ENCODE peak calls at places on chromosome 10, in nine cellular contexts. One of them, this sample, is unnamed.

GRCh38 chr10:34815174-34816066 is at the start of gene PARD3:
- DNase-seq in heart right ventricle: peak
- DNase-seq in adipocyte: peak
- DNase-seq in Caco-2: peak
- DNase-seq in ELR: peak
- DNase-seq in activated CD4-positive, alpha-beta T cell treated with anti-CD3 and anti-CD28 coated beads for 24 hours: peak
- DNase-seq in epithelial cell of esophagus: peak
- DNase-seq in cerebellum: peak
- DNase-seq in Panc1: no peak
- DNase-seq in this sample: peak

GRCh38 chr10:132107211-132107946 is 41.6 kb downstream of the JAKMIP3 start:
- DNase-seq in heart right ventricle: no peak
- DNase-seq in adipocyte: no peak
- DNase-seq in Caco-2: no peak
- DNase-seq in ELR: no peak
- DNase-seq in activated CD4-positive, alpha-beta T cell treated with anti-CD3 and anti-CD28 coated beads for 24 hours: no peak
- DNase-seq in epithelial cell of esophagus: no peak
- DNase-seq in cerebellum: peak
- DNase-seq in Panc1: no peak
- DNase-seq in this sample: no peak

GRCh38 chr10:34758447-34758996 is 56.6 kb downstream of the PARD3 start:
- DNase-seq in heart right ventricle: no peak
- DNase-seq in adipocyte: peak
- DNase-seq in Caco-2: peak
- DNase-seq in ELR: peak
- DNase-seq in activated CD4-positive, alpha-beta T cell treated with anti-CD3 and anti-CD28 coated beads for 24 hours: no peak
- DNase-seq in epithelial cell of esophagus: peak
- DNase-seq in cerebellum: no peak
- DNase-seq in Panc1: peak
- DNase-seq in this sample: peak

GRCh38 chr10:22285130-22285529 is 31.1 kb upstream of the COMMD3 start:
- DNase-seq in heart right ventricle: no peak
- DNase-seq in adipocyte: no peak
- DNase-seq in Caco-2: no peak
- DNase-seq in ELR: no peak
- DNase-seq in activated CD4-positive, alpha-beta T cell treated with anti-CD3 and anti-CD28 coated beads for 24 hours: no peak
- DNase-seq in epithelial cell of esophagus: no peak
- DNase-seq in cerebellum: peak
- DNase-seq in Panc1: no peak
- DNase-seq in this sample: no peak

GRCh38 chr10:91514025-91514424 is 103.9 kb downstream of the HECTD2 start:
- DNase-seq in heart right ventricle: no peak
- DNase-seq in adipocyte: peak
- DNase-seq in Caco-2: no peak
- DNase-seq in ELR: peak
- DNase-seq in activated CD4-positive, alpha-beta T cell treated with anti-CD3 and anti-CD28 coated beads for 24 hours: no peak
- DNase-seq in epithelial cell of esophagus: no peak
- DNase-seq in cerebellum: no peak
- DNase-seq in Panc1: no peak
- DNase-seq in this sample: no peak

GRCh38 chr10:16967866-16968721 is 150.9 kb upstream of the RSU1 start:
- DNase-seq in heart right ventricle: peak
- DNase-seq in adipocyte: peak
- DNase-seq in Caco-2: peak
- DNase-seq in ELR: peak
- DNase-seq in activated CD4-positive, alpha-beta T cell treated with anti-CD3 and anti-CD28 coated beads for 24 hours: no peak
- DNase-seq in epithelial cell of esophagus: peak
- DNase-seq in cerebellum: no peak
- DNase-seq in Panc1: peak
- DNase-seq in this sample: peak

GRCh38 chr10:130889240-130889639 is 422.3 kb downstream of the TCERG1L start:
- DNase-seq in heart right ventricle: no peak
- DNase-seq in adipocyte: no peak
- DNase-seq in Caco-2: no peak
- DNase-seq in ELR: no peak
- DNase-seq in activated CD4-positive, alpha-beta T cell treated with anti-CD3 and anti-CD28 coated beads for 24 hours: no peak
- DNase-seq in epithelial cell of esophagus: no peak
- DNase-seq in cerebellum: no peak
- DNase-seq in Panc1: no peak
- DNase-seq in this sample: no peak

GRCh38 chr10:22251751-22252285 is 34.0 kb upstream of the EBLN1 start:
- DNase-seq in heart right ventricle: peak
- DNase-seq in adipocyte: peak
- DNase-seq in Caco-2: peak
- DNase-seq in ELR: peak
- DNase-seq in activated CD4-positive, alpha-beta T cell treated with anti-CD3 and anti-CD28 coated beads for 24 hours: no peak
- DNase-seq in epithelial cell of esophagus: peak
- DNase-seq in cerebellum: peak
- DNase-seq in Panc1: no peak
- DNase-seq in this sample: no peak

GRCh38 chr10:79127151-79127961 is 58.6 kb downstream of the ZMIZ1 start:
- DNase-seq in heart right ventricle: peak
- DNase-seq in adipocyte: peak
- DNase-seq in Caco-2: peak
- DNase-seq in ELR: peak
- DNase-seq in activated CD4-positive, alpha-beta T cell treated with anti-CD3 and anti-CD28 coated beads for 24 hours: no peak
- DNase-seq in epithelial cell of esophagus: peak
- DNase-seq in cerebellum: no peak
- DNase-seq in Panc1: no peak
- DNase-seq in this sample: no peak

GRCh38 chr10:44479306-44479705 is 94.4 kb upstream of the CXCL12 start:
- DNase-seq in heart right ventricle: no peak
- DNase-seq in adipocyte: no peak
- DNase-seq in Caco-2: no peak
- DNase-seq in ELR: no peak
- DNase-seq in activated CD4-positive, alpha-beta T cell treated with anti-CD3 and anti-CD28 coated beads for 24 hours: no peak
- DNase-seq in epithelial cell of esophagus: no peak
- DNase-seq in cerebellum: no peak
- DNase-seq in Panc1: no peak
- DNase-seq in this sample: no peak

GRCh38 chr10:60853107-60853506 is 74.8 kb downstream of the CDK1 start:
- DNase-seq in heart right ventricle: peak
- DNase-seq in adipocyte: no peak
- DNase-seq in Caco-2: no peak
- DNase-seq in ELR: no peak
- DNase-seq in activated CD4-positive, alpha-beta T cell treated with anti-CD3 and anti-CD28 coated beads for 24 hours: no peak
- DNase-seq in epithelial cell of esophagus: no peak
- DNase-seq in cerebellum: no peak
- DNase-seq in Panc1: no peak
- DNase-seq in this sample: no peak

GRCh38 chr10:93072713-93073538 is 767 bp upstream of the CYP26A1 start:
- DNase-seq in heart right ventricle: no peak
- DNase-seq in adipocyte: no peak
- DNase-seq in Caco-2: no peak
- DNase-seq in ELR: no peak
- DNase-seq in activated CD4-positive, alpha-beta T cell treated with anti-CD3 and anti-CD28 coated beads for 24 hours: no peak
- DNase-seq in epithelial cell of esophagus: no peak
- DNase-seq in cerebellum: no peak
- DNase-seq in Panc1: no peak
- DNase-seq in this sample: no peak

GRCh38 chr10:132546567-132547420 is 9.2 kb downstream of the INPP5A start:
- DNase-seq in heart right ventricle: no peak
- DNase-seq in adipocyte: no peak
- DNase-seq in Caco-2: no peak
- DNase-seq in ELR: no peak
- DNase-seq in activated CD4-positive, alpha-beta T cell treated with anti-CD3 and anti-CD28 coated beads for 24 hours: no peak
- DNase-seq in epithelial cell of esophagus: no peak
- DNase-seq in cerebellum: peak
- DNase-seq in Panc1: no peak
- DNase-seq in this sample: no peak

GRCh38 chr10:31383810-31384588 is 65.0 kb downstream of the ZEB1 start:
- DNase-seq in heart right ventricle: no peak
- DNase-seq in adipocyte: no peak
- DNase-seq in Caco-2: no peak
- DNase-seq in ELR: no peak
- DNase-seq in activated CD4-positive, alpha-beta T cell treated with anti-CD3 and anti-CD28 coated beads for 24 hours: no peak
- DNase-seq in epithelial cell of esophagus: no peak
- DNase-seq in cerebellum: no peak
- DNase-seq in Panc1: no peak
- DNase-seq in this sample: no peak

GRCh38 chr10:123331438-123331837 is 177.2 kb downstream of the BUB3 start:
- DNase-seq in heart right ventricle: no peak
- DNase-seq in adipocyte: peak
- DNase-seq in Caco-2: peak
- DNase-seq in ELR: no peak
- DNase-seq in activated CD4-positive, alpha-beta T cell treated with anti-CD3 and anti-CD28 coated beads for 24 hours: no peak
- DNase-seq in epithelial cell of esophagus: peak
- DNase-seq in cerebellum: no peak
- DNase-seq in Panc1: peak
- DNase-seq in this sample: peak

GRCh38 chr10:84845628-84846261 is 517.4 kb downstream of the CCSER2 start:
- DNase-seq in heart right ventricle: no peak
- DNase-seq in adipocyte: no peak
- DNase-seq in Caco-2: peak
- DNase-seq in ELR: no peak
- DNase-seq in activated CD4-positive, alpha-beta T cell treated with anti-CD3 and anti-CD28 coated beads for 24 hours: no peak
- DNase-seq in epithelial cell of esophagus: peak
- DNase-seq in cerebellum: no peak
- DNase-seq in Panc1: no peak
- DNase-seq in this sample: peak

GRCh38 chr10:129935102-129935860 is 28.8 kb downstream of the EBF3 start:
- DNase-seq in heart right ventricle: no peak
- DNase-seq in adipocyte: no peak
- DNase-seq in Caco-2: no peak
- DNase-seq in ELR: no peak
- DNase-seq in activated CD4-positive, alpha-beta T cell treated with anti-CD3 and anti-CD28 coated beads for 24 hours: no peak
- DNase-seq in epithelial cell of esophagus: no peak
- DNase-seq in cerebellum: no peak
- DNase-seq in Panc1: no peak
- DNase-seq in this sample: no peak

GRCh38 chr10:94125856-94126255 is 132.1 kb downstream of the PLCE1 start:
- DNase-seq in heart right ventricle: no peak
- DNase-seq in adipocyte: peak
- DNase-seq in Caco-2: no peak
- DNase-seq in ELR: peak
- DNase-seq in activated CD4-positive, alpha-beta T cell treated with anti-CD3 and anti-CD28 coated beads for 24 hours: no peak
- DNase-seq in epithelial cell of esophagus: peak
- DNase-seq in cerebellum: no peak
- DNase-seq in Panc1: no peak
- DNase-seq in this sample: no peak

GRCh38 chr10:123035467-123036086 is 26.8 kb downstream of the ACADSB start:
- DNase-seq in heart right ventricle: no peak
- DNase-seq in adipocyte: no peak
- DNase-seq in Caco-2: no peak
- DNase-seq in ELR: no peak
- DNase-seq in activated CD4-positive, alpha-beta T cell treated with anti-CD3 and anti-CD28 coated beads for 24 hours: no peak
- DNase-seq in epithelial cell of esophagus: no peak
- DNase-seq in cerebellum: no peak
- DNase-seq in Panc1: no peak
- DNase-seq in this sample: no peak

GRCh38 chr10:122126763-122127659 is 138.0 kb downstream of the TACC2 start:
- DNase-seq in heart right ventricle: peak
- DNase-seq in adipocyte: peak
- DNase-seq in Caco-2: peak
- DNase-seq in ELR: peak
- DNase-seq in activated CD4-positive, alpha-beta T cell treated with anti-CD3 and anti-CD28 coated beads for 24 hours: no peak
- DNase-seq in epithelial cell of esophagus: peak
- DNase-seq in cerebellum: no peak
- DNase-seq in Panc1: no peak
- DNase-seq in this sample: peak

GRCh38 chr10:38027992-38028391 is 17.5 kb downstream of the ZNF33A start:
- DNase-seq in heart right ventricle: no peak
- DNase-seq in adipocyte: no peak
- DNase-seq in Caco-2: no peak
- DNase-seq in ELR: peak
- DNase-seq in activated CD4-positive, alpha-beta T cell treated with anti-CD3 and anti-CD28 coated beads for 24 hours: no peak
- DNase-seq in epithelial cell of esophagus: peak
- DNase-seq in cerebellum: no peak
- DNase-seq in Panc1: no peak
- DNase-seq in this sample: peak

GRCh38 chr10:127000598-127000997 is 95.4 kb downstream of the DOCK1 start:
- DNase-seq in heart right ventricle: no peak
- DNase-seq in adipocyte: no peak
- DNase-seq in Caco-2: no peak
- DNase-seq in ELR: no peak
- DNase-seq in activated CD4-positive, alpha-beta T cell treated with anti-CD3 and anti-CD28 coated beads for 24 hours: no peak
- DNase-seq in epithelial cell of esophagus: no peak
- DNase-seq in cerebellum: no peak
- DNase-seq in Panc1: no peak
- DNase-seq in this sample: no peak

GRCh38 chr10:94133239-94133638 is 139.5 kb downstream of the PLCE1 start:
- DNase-seq in heart right ventricle: peak
- DNase-seq in adipocyte: peak
- DNase-seq in Caco-2: no peak
- DNase-seq in ELR: no peak
- DNase-seq in activated CD4-positive, alpha-beta T cell treated with anti-CD3 and anti-CD28 coated beads for 24 hours: no peak
- DNase-seq in epithelial cell of esophagus: peak
- DNase-seq in cerebellum: peak
- DNase-seq in Panc1: no peak
- DNase-seq in this sample: no peak

GRCh38 chr10:57015187-57015586 is 654.1 kb upstream of the ZWINT start:
- DNase-seq in heart right ventricle: no peak
- DNase-seq in adipocyte: no peak
- DNase-seq in Caco-2: no peak
- DNase-seq in ELR: no peak
- DNase-seq in activated CD4-positive, alpha-beta T cell treated with anti-CD3 and anti-CD28 coated beads for 24 hours: no peak
- DNase-seq in epithelial cell of esophagus: no peak
- DNase-seq in cerebellum: no peak
- DNase-seq in Panc1: no peak
- DNase-seq in this sample: no peak

GRCh38 chr10:34954142-34954541 is 136.0 kb downstream of the CUL2 start:
- DNase-seq in heart right ventricle: no peak
- DNase-seq in adipocyte: no peak
- DNase-seq in Caco-2: peak
- DNase-seq in ELR: no peak
- DNase-seq in activated CD4-positive, alpha-beta T cell treated with anti-CD3 and anti-CD28 coated beads for 24 hours: no peak
- DNase-seq in epithelial cell of esophagus: peak
- DNase-seq in cerebellum: no peak
- DNase-seq in Panc1: no peak
- DNase-seq in this sample: no peak

GRCh38 chr10:641149-642010 is 48.1 kb downstream of the DIP2C start:
- DNase-seq in heart right ventricle: no peak
- DNase-seq in adipocyte: no peak
- DNase-seq in Caco-2: no peak
- DNase-seq in ELR: no peak
- DNase-seq in activated CD4-positive, alpha-beta T cell treated with anti-CD3 and anti-CD28 coated beads for 24 hours: no peak
- DNase-seq in epithelial cell of esophagus: no peak
- DNase-seq in cerebellum: no peak
- DNase-seq in Panc1: no peak
- DNase-seq in this sample: no peak

GRCh38 chr10:123766761-123767160 is 100.6 kb downstream of the GPR26 start:
- DNase-seq in heart right ventricle: no peak
- DNase-seq in adipocyte: peak
- DNase-seq in Caco-2: no peak
- DNase-seq in ELR: no peak
- DNase-seq in activated CD4-positive, alpha-beta T cell treated with anti-CD3 and anti-CD28 coated beads for 24 hours: no peak
- DNase-seq in epithelial cell of esophagus: no peak
- DNase-seq in cerebellum: no peak
- DNase-seq in Panc1: no peak
- DNase-seq in this sample: no peak

GRCh38 chr10:25071227-25071626 is 54.8 kb downstream of the THNSL1 start:
- DNase-seq in heart right ventricle: no peak
- DNase-seq in adipocyte: no peak
- DNase-seq in Caco-2: no peak
- DNase-seq in ELR: no peak
- DNase-seq in activated CD4-positive, alpha-beta T cell treated with anti-CD3 and anti-CD28 coated beads for 24 hours: no peak
- DNase-seq in epithelial cell of esophagus: no peak
- DNase-seq in cerebellum: no peak
- DNase-seq in Panc1: no peak
- DNase-seq in this sample: no peak

GRCh38 chr10:30645340-30645827 is 15.8 kb upstream of the LYZL2 start:
- DNase-seq in heart right ventricle: peak
- DNase-seq in adipocyte: peak
- DNase-seq in Caco-2: peak
- DNase-seq in ELR: peak
- DNase-seq in activated CD4-positive, alpha-beta T cell treated with anti-CD3 and anti-CD28 coated beads for 24 hours: no peak
- DNase-seq in epithelial cell of esophagus: peak
- DNase-seq in cerebellum: no peak
- DNase-seq in Panc1: no peak
- DNase-seq in this sample: no peak

GRCh38 chr10:78407009-78407711 is 373.5 kb downstream of the RPS24 start:
- DNase-seq in heart right ventricle: peak
- DNase-seq in adipocyte: peak
- DNase-seq in Caco-2: peak
- DNase-seq in ELR: peak
- DNase-seq in activated CD4-positive, alpha-beta T cell treated with anti-CD3 and anti-CD28 coated beads for 24 hours: peak
- DNase-seq in epithelial cell of esophagus: peak
- DNase-seq in cerebellum: peak
- DNase-seq in Panc1: peak
- DNase-seq in this sample: peak

GRCh38 chr10:5809541-5810154 is 3.6 kb downstream of the GDI2 start:
- DNase-seq in heart right ventricle: no peak
- DNase-seq in adipocyte: peak
- DNase-seq in Caco-2: no peak
- DNase-seq in ELR: no peak
- DNase-seq in activated CD4-positive, alpha-beta T cell treated with anti-CD3 and anti-CD28 coated beads for 24 hours: no peak
- DNase-seq in epithelial cell of esophagus: no peak
- DNase-seq in cerebellum: no peak
- DNase-seq in Panc1: no peak
- DNase-seq in this sample: no peak

This sample was measured in RKO.